ENCODE peak calls at places on chromosomes 11 and 22, in seven cellular contexts. One of them, this sample, is unnamed.
A peak's percentile ranks its signal among the peaks of the same experiment; 100 is the strongest.

GRCh38 chr11:31325162-31325561 is 44.4 kb downstream of the DCDC1 start:
- DNase-seq in GM12878: no peak
- DNase-seq in H1: no peak
- DNase-seq in SK-N-SH: no peak
- DNase-seq in K562: no peak
- DNase-seq in HCT116: no peak
- DNase-seq in HepG2: no peak
- DNase-seq in this sample: no peak

GRCh38 chr11:123006860-123007542 is 25.4 kb upstream of the BSX start:
- DNase-seq in HepG2: no peak
- DNase-seq in GM12878: no peak
- DNase-seq in HCT116: no peak
- DNase-seq in H1: no peak
- DNase-seq in SK-N-SH: no peak
- DNase-seq in K562: no peak
- DNase-seq in this sample: no peak

GRCh38 chr22:50236731-50237409 is 8.0 kb downstream of the TUBGCP6 start:
- DNase-seq in GM12878: no peak
- DNase-seq in HepG2: no peak
- DNase-seq in HCT116: no peak
- DNase-seq in H1: peak; percentile 51
- DNase-seq in K562: no peak
- DNase-seq in SK-N-SH: no peak
- DNase-seq in this sample: peak; percentile 52

GRCh38 chr11:122189259-122189658 is 73.2 kb upstream of the BLID start:
- DNase-seq in HepG2: no peak
- DNase-seq in HCT116: peak; percentile 90
- DNase-seq in K562: no peak
- DNase-seq in GM12878: no peak
- DNase-seq in H1: no peak
- DNase-seq in SK-N-SH: no peak
- DNase-seq in this sample: no peak

GRCh38 chr11:64874841-64875240 is 3.6 kb downstream of the EHD1 start:
- DNase-seq in GM12878: no peak
- DNase-seq in SK-N-SH: no peak
- DNase-seq in H1: no peak
- DNase-seq in HCT116: no peak
- DNase-seq in K562: no peak
- DNase-seq in HepG2: no peak
- DNase-seq in this sample: no peak

GRCh38 chr11:2533642-2534115 is 88.9 kb downstream of the KCNQ1 start:
- DNase-seq in HepG2: peak; percentile 85
- DNase-seq in H1: peak; percentile 75
- DNase-seq in SK-N-SH: no peak
- DNase-seq in K562: peak; percentile 80
- DNase-seq in GM12878: no peak
- DNase-seq in HCT116: peak; percentile 63
- DNase-seq in this sample: no peak

GRCh38 chr11:46357483-46357936 is 10.2 kb downstream of the DGKZ start:
- DNase-seq in GM12878: no peak
- DNase-seq in H1: no peak
- DNase-seq in HepG2: no peak
- DNase-seq in K562: no peak
- DNase-seq in HCT116: no peak
- DNase-seq in SK-N-SH: no peak
- DNase-seq in this sample: peak; percentile 76

GRCh38 chr11:2807276-2807681 is 78.3 kb downstream of the CDKN1C start:
- DNase-seq in SK-N-SH: peak; percentile 67
- DNase-seq in H1: no peak
- DNase-seq in GM12878: no peak
- DNase-seq in HCT116: no peak
- DNase-seq in HepG2: peak; percentile 27
- DNase-seq in K562: no peak
- DNase-seq in this sample: peak; percentile 3

GRCh38 chr22:49230194-49230577 is 597.5 kb downstream of the BRD1 start:
- DNase-seq in H1: peak; percentile 70
- DNase-seq in HepG2: no peak
- DNase-seq in K562: peak; percentile 9
- DNase-seq in SK-N-SH: no peak
- DNase-seq in GM12878: no peak
- DNase-seq in HCT116: no peak
- DNase-seq in this sample: no peak

GRCh38 chr22:30857103-30857502 is 111.5 kb downstream of the MORC2 start:
- DNase-seq in H1: no peak
- DNase-seq in GM12878: no peak
- DNase-seq in K562: no peak
- DNase-seq in HepG2: no peak
- DNase-seq in SK-N-SH: no peak
- DNase-seq in HCT116: no peak
- DNase-seq in this sample: no peak

GRCh38 chr11:95891423-95892177 is 32.3 kb downstream of the MTMR2 start:
- DNase-seq in H1: no peak
- DNase-seq in GM12878: no peak
- DNase-seq in K562: no peak
- DNase-seq in HCT116: no peak
- DNase-seq in SK-N-SH: no peak
- DNase-seq in HepG2: no peak
- DNase-seq in this sample: no peak

GRCh38 chr11:73654482-73655021 is 8.2 kb downstream of the PLEKHB1 start:
- DNase-seq in HepG2: peak; percentile 78
- DNase-seq in K562: no peak
- DNase-seq in HCT116: no peak
- DNase-seq in H1: no peak
- DNase-seq in SK-N-SH: no peak
- DNase-seq in GM12878: no peak
- DNase-seq in this sample: no peak

GRCh38 chr11:43489869-43490465 is 131.2 kb downstream of the TTC17 start:
- DNase-seq in H1: no peak
- DNase-seq in K562: no peak
- DNase-seq in HepG2: no peak
- DNase-seq in GM12878: no peak
- DNase-seq in SK-N-SH: no peak
- DNase-seq in HCT116: no peak
- DNase-seq in this sample: no peak

GRCh38 chr11:48108231-48109045 is 108.2 kb upstream of the OR4B1 start:
- DNase-seq in SK-N-SH: no peak
- DNase-seq in GM12878: no peak
- DNase-seq in HepG2: no peak
- DNase-seq in H1: peak; percentile 42
- DNase-seq in HCT116: no peak
- DNase-seq in K562: no peak
- DNase-seq in this sample: no peak

GRCh38 chr11:85742873-85743275 is 56.9 kb upstream of the CCDC89 start:
- DNase-seq in GM12878: no peak
- DNase-seq in HCT116: no peak
- DNase-seq in K562: no peak
- DNase-seq in HepG2: no peak
- DNase-seq in H1: no peak
- DNase-seq in SK-N-SH: no peak
- DNase-seq in this sample: peak; percentile 57

GRCh38 chr11:34238966-34239365 is 118.8 kb downstream of the ABTB2 start:
- DNase-seq in GM12878: no peak
- DNase-seq in HepG2: no peak
- DNase-seq in H1: no peak
- DNase-seq in SK-N-SH: no peak
- DNase-seq in K562: no peak
- DNase-seq in HCT116: no peak
- DNase-seq in this sample: no peak

GRCh38 chr11:69540118-69541000 is 58.9 kb downstream of the LINC01488 start:
- DNase-seq in GM12878: no peak
- DNase-seq in H1: peak; percentile 59
- DNase-seq in HepG2: peak; percentile 26
- DNase-seq in HCT116: no peak
- DNase-seq in SK-N-SH: peak; percentile 69
- DNase-seq in K562: no peak
- DNase-seq in this sample: no peak
- TF ChIP-seq JUND in GM12878: no peak
- TF ChIP-seq JUND in H1: no peak
- TF ChIP-seq JUND in HepG2: no peak
- TF ChIP-seq JUND in HCT116: no peak
- TF ChIP-seq JUND in SK-N-SH: no peak
- TF ChIP-seq JUND in K562: no peak
- TF ChIP-seq JUND in this sample: no peak

GRCh38 chr22:40194656-40195055 is 16.9 kb downstream of the TNRC6B start:
- DNase-seq in HCT116: no peak
- DNase-seq in H1: no peak
- DNase-seq in GM12878: no peak
- DNase-seq in SK-N-SH: no peak
- DNase-seq in HepG2: no peak
- DNase-seq in K562: no peak
- DNase-seq in this sample: peak; percentile 55

GRCh38 chr22:40199852-40200251 is 22.1 kb downstream of the TNRC6B start:
- DNase-seq in H1: no peak
- DNase-seq in GM12878: no peak
- DNase-seq in HepG2: no peak
- DNase-seq in SK-N-SH: no peak
- DNase-seq in HCT116: no peak
- DNase-seq in K562: no peak
- DNase-seq in this sample: no peak

GRCh38 chr22:40199223-40199622 is 21.5 kb downstream of the TNRC6B start:
- DNase-seq in K562: no peak
- DNase-seq in HepG2: no peak
- DNase-seq in HCT116: no peak
- DNase-seq in H1: no peak
- DNase-seq in GM12878: no peak
- DNase-seq in SK-N-SH: no peak
- DNase-seq in this sample: no peak

GRCh38 chr22:40193429-40194421 is 16.0 kb downstream of the TNRC6B start:
- DNase-seq in GM12878: no peak
- DNase-seq in H1: peak; percentile 63
- DNase-seq in HCT116: no peak
- DNase-seq in SK-N-SH: no peak
- DNase-seq in K562: no peak
- DNase-seq in HepG2: no peak
- DNase-seq in this sample: peak; percentile 58

DNA sequence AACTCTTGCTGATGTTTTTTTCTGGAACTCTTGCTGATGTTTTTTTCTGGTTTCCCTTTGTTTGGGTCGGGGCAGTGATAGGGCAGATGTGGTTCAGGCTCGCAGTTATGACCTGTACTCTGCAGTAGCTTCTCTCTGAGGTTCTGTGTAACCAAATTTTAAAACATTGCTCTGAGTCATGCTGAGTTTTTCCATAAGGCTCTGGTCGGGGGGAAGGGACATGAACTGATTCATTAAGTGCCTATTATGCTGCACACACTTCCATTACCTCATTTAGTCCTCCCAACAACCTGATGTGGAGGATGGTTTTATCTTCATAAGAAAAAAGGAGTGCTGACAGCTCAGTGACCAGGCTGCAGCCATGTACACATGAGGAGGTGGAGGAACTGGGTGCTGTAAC is 18.9 kb downstream of the TNRC6B start:
- DNase-seq in H1: no peak
- DNase-seq in K562: no peak
- DNase-seq in SK-N-SH: no peak
- DNase-seq in HepG2: no peak
- DNase-seq in HCT116: no peak
- DNase-seq in GM12878: peak; percentile 48
- DNase-seq in this sample: no peak
- TF ChIP-seq JUND in H1: no peak
- TF ChIP-seq JUND in K562: no peak
- TF ChIP-seq JUND in SK-N-SH: peak; percentile 50
- TF ChIP-seq JUND in HepG2: no peak
- TF ChIP-seq JUND in HCT116: no peak
- TF ChIP-seq JUND in GM12878: no peak
- TF ChIP-seq JUND in this sample: no peak

DNA sequence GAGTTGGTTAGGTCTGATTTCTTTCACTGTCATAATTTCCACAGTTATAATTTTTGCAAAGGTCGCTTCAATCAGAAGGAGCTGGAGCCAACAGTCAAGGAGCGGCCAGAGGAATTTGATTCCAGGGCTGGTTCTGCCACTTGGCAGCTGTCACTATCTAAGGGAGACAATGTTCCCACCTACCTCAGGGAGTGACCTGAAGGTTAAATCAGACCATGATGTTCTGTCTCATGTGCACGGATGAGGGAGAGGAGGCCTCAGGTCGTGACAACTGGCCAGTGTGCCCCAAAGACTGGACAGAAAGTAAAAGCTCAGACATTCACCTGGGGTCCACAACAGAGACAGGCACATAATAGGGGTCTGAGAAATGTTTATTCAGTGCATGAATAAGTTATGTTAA is 7.6 kb downstream of the MRGPRD start:
- DNase-seq in GM12878: no peak
- DNase-seq in SK-N-SH: no peak
- DNase-seq in H1: no peak
- DNase-seq in HCT116: no peak
- DNase-seq in HepG2: no peak
- DNase-seq in K562: no peak
- DNase-seq in this sample: no peak
- TF ChIP-seq JUND in GM12878: no peak
- TF ChIP-seq JUND in SK-N-SH: no peak
- TF ChIP-seq JUND in H1: no peak
- TF ChIP-seq JUND in HCT116: no peak
- TF ChIP-seq JUND in HepG2: no peak
- TF ChIP-seq JUND in K562: no peak
- TF ChIP-seq JUND in this sample: no peak

DNA sequence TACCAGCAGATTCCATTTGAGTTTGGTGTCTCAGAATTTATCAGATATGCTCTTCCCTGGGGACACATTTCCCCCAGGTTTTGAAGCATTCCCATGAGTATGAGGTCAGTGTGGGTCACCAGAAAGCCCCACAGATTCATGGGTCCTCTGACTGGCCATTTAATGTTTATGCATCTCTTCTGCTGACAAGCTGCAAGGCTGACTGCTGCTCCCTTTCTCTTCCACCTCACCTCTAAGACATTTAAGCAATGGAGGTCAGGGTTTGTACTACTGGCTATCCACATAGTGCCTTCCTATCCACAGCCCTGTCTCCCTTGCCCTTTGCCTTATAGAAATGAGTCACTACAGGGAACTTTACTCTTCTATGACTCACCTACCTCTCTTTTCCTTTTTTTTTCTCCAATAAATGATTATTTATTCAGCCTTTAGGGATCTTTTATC is 106.0 kb upstream of the TIMP3 start:
- DNase-seq in HCT116: peak; percentile 21
- DNase-seq in HepG2: peak; percentile 87
- DNase-seq in GM12878: no peak
- DNase-seq in K562: no peak
- DNase-seq in H1: no peak
- DNase-seq in SK-N-SH: no peak
- DNase-seq in this sample: no peak
- TF ChIP-seq JUND in HCT116: peak; percentile 63
- TF ChIP-seq JUND in HepG2: peak; percentile 91
- TF ChIP-seq JUND in GM12878: no peak
- TF ChIP-seq JUND in K562: no peak
- TF ChIP-seq JUND in H1: no peak
- TF ChIP-seq JUND in SK-N-SH: peak; percentile 28
- TF ChIP-seq JUND in this sample: no peak